ENCODE peak calls at places on chromosomes 11 and 22, in seven cellular contexts. G, A, P, S, U, Z and Y are unnamed samples.

GRCh38 chr11:44632466-44633123 is 67.1 kb downstream of the CD82 start:
- ATAC-seq in G (peak; percentile 61), A (peak; percentile 34), P (peak; percentile 21), S (peak; percentile 71), U (no peak), Z (peak; percentile 53), Y (no peak)

GRCh38 chr11:61142424-61142823 is 18.8 kb downstream of the VPS37C start:
- ATAC-seq in G (no peak), A (no peak), P (no peak), S (no peak), U (no peak), Z (peak; percentile 65), Y (no peak)

GRCh38 chr11:121067912-121068652 is 33.0 kb upstream of the TECTA start:
- ATAC-seq in G (no peak), A (no peak), P (no peak), S (no peak), U (no peak), Z (no peak), Y (no peak)

GRCh38 chr11:120516461-120517389 is 5.2 kb downstream of the GRIK4 start:
- ATAC-seq in G (peak; percentile 59), A (peak; percentile 28), P (peak; percentile 18), S (peak; percentile 6), U (no peak), Z (peak; percentile 35), Y (no peak)

GRCh38 chr11:74871037-74871436 is 77.9 kb downstream of the XRRA1 start:
- ATAC-seq in G (no peak), A (no peak), P (no peak), S (no peak), U (no peak), Z (no peak), Y (no peak)

GRCh38 chr22:46224044-46224746 is 25.9 kb downstream of the CDPF1 start:
- ATAC-seq in G (no peak), A (peak; percentile 31), P (no peak), S (no peak), U (no peak), Z (no peak), Y (no peak)

GRCh38 chr11:118894192-118894591 is 10.5 kb downstream of the CXCR5 start:
- ATAC-seq in G (no peak), A (no peak), P (no peak), S (no peak), U (no peak), Z (no peak), Y (no peak)

GRCh38 chr11:104798794-104799193 is 99.5 kb downstream of the CASP12 start:
- ATAC-seq in G (no peak), A (no peak), P (no peak), S (no peak), U (no peak), Z (no peak), Y (no peak)

GRCh38 chr11:12075822-12076821 is 34.3 kb upstream of the MICAL2 start:
- ATAC-seq in G (no peak), A (peak; percentile 31), P (no peak), S (peak; percentile 77), U (peak; percentile 88), Z (peak; percentile 91), Y (peak; percentile 86)